ENCODE peak calls at places on chromosomes 7 and 10, in four cellular contexts. I, M, F and K are unnamed samples.
A peak's percentile ranks its signal among the peaks of the same experiment; 100 is the strongest.

GRCh38 chr10:71756441-71757191 is 16.7 kb downstream of the VSIR start:
- DNase-seq in I (no peak), M (no peak), F (no peak), K (no peak)

GRCh38 chr7:55309040-55309991 is 55.8 kb upstream of the LANCL2 start:
- DNase-seq in F (no peak), I (no peak), M (no peak), K (no peak)

GRCh38 chr7:129969881-129970446 is 17.2 kb upstream of the UBE2H start:
- DNase-seq in F (no peak), M (no peak), I (no peak), K (peak; percentile 4)

GRCh38 chr7:128728608-128729007 is 10.6 kb upstream of the CALU start:
- DNase-seq in M (no peak), F (no peak), I (no peak), K (no peak)

GRCh38 chr7:20201380-20201779 is 15.8 kb downstream of the MACC1 start:
- DNase-seq in I (no peak), M (no peak), F (no peak), K (no peak)

GRCh38 chr10:71296086-71296485 is 23.0 kb upstream of the SLC29A3 start:
- DNase-seq in F (no peak), I (no peak), M (no peak), K (no peak)

GRCh38 chr10:73289958-73290357 is 37.5 kb upstream of the MRPS16 start:
- DNase-seq in F (no peak), M (no peak), I (no peak), K (no peak)

GRCh38 chr10:124703778-124704427 is 40.3 kb downstream of the FAM53B start:
- DNase-seq in I (no peak), M (no peak), F (peak; percentile 60), K (no peak)

GRCh38 chr7:34849163-34849960 is 187.9 kb downstream of the DPY19L1 start:
- DNase-seq in F (no peak), I (no peak), M (no peak), K (no peak)

GRCh38 chr7:149815661-149816266 is 22.4 kb upstream of the ZNF862 start:
- DNase-seq in I (no peak), F (no peak), M (no peak), K (no peak)

GRCh38 chr10:3790272-3790671 is 5.3 kb upstream of the KLF6 start:
- DNase-seq in I (no peak), F (no peak), M (no peak), K (no peak)

GRCh38 chr7:131654668-131655326 is 98.4 kb upstream of the PODXL start:
- DNase-seq in F (peak; percentile 86), M (peak; percentile 92), I (peak; percentile 25), K (peak; percentile 74)

GRCh38 chr7:151435971-151436370 is 4.0 kb downstream of the CRYGN start:
- DNase-seq in F (no peak), I (no peak), M (no peak), K (no peak)

GRCh38 chr7:87059525-87060287 is at the start of gene ELAPOR2:
- DNase-seq in F (peak; percentile 65), I (peak; percentile 69), M (peak; percentile 98), K (peak; percentile 77)

GRCh38 chr10:117216611-117217195 is 19.4 kb downstream of the KCNK18 start:
- DNase-seq in M (peak; percentile 94), F (peak; percentile 27), I (peak; percentile 40), K (peak; percentile 69)

GRCh38 chr7:90209776-90210175 is 1.8 kb upstream of the STEAP2 start:
- DNase-seq in F (no peak), M (no peak), I (no peak), K (no peak)

GRCh38 chr10:42543840-42544372 is 94.5 kb downstream of the ZNF33B start:
- DNase-seq in F (no peak), I (no peak), M (no peak), K (no peak)

GRCh38 chr10:26839966-26840627 is 20.7 kb downstream of the ABI1 start:
- DNase-seq in F (no peak), M (no peak), I (no peak), K (no peak)

GRCh38 chr10:116274141-116274861 is 1.3 kb upstream of the GFRA1 start:
- DNase-seq in M (peak; percentile 74), I (no peak), F (no peak), K (no peak)

GRCh38 chr7:148718431-148718830 is 19.7 kb downstream of the CUL1 start:
- DNase-seq in M (no peak), F (no peak), I (no peak), K (no peak)

GRCh38 chr7:50226669-50227068 is 77.8 kb upstream of the IKZF1 start:
- DNase-seq in M (no peak), I (no peak), F (no peak), K (no peak)

GRCh38 chr7:46839651-46840050 is 742.3 kb downstream of the TNS3 start:
- DNase-seq in I (no peak), M (no peak), F (no peak), K (no peak)

GRCh38 chr10:112296908-112297331 is 13.7 kb downstream of the TECTB start:
- DNase-seq in M (peak; percentile 26), F (no peak), I (no peak), K (no peak)

GRCh38 chr10:80545258-80545881 is 7.7 kb downstream of the SH2D4B start:
- DNase-seq in I (no peak), F (no peak), M (no peak), K (no peak)

GRCh38 chr10:124285587-124286527 is 132.9 kb downstream of the OAT start:
- DNase-seq in F (peak; percentile 35), M (no peak), I (no peak), K (no peak)

GRCh38 chr7:32921896-32922295 is 30.3 kb upstream of the KBTBD2 start:
- DNase-seq in M (no peak), I (no peak), F (no peak), K (no peak)

GRCh38 chr7:25407932-25408480 is 179.7 kb upstream of the NPVF start:
- DNase-seq in F (no peak), M (no peak), I (no peak), K (no peak)

GRCh38 chr10:124125305-124126116 is 32.1 kb upstream of the CHST15 start:
- DNase-seq in M (no peak), F (no peak), I (peak; percentile 29), K (no peak)

GRCh38 chr10:114271779-114272167 is 32.7 kb downstream of the VWA2 start:
- DNase-seq in I (no peak), F (peak; percentile 77), M (no peak), K (peak; percentile 59)

GRCh38 chr7:945556-946255 is 8.8 kb downstream of the ADAP1 start:
- DNase-seq in I (peak; percentile 85), F (no peak), M (no peak), K (no peak)

GRCh38 chr10:5508786-5509185 is 9.4 kb upstream of the CALML5 start:
- DNase-seq in I (no peak), F (no peak), M (no peak), K (no peak)

GRCh38 chr10:132246296-132246695 is 59.5 kb downstream of the DPYSL4 start:
- DNase-seq in F (no peak), I (no peak), M (no peak), K (no peak)

GRCh38 chr7:12990440-12990839 is 303.0 kb downstream of the ARL4A start:
- DNase-seq in M (no peak), F (no peak), I (no peak), K (no peak)

GRCh38 chr10:59587756-59588140 is 121.9 kb downstream of the SLC16A9 start:
- DNase-seq in F (no peak), M (no peak), I (no peak), K (no peak)

GRCh38 chr7:138663741-138664710 is 37.1 kb downstream of the SVOPL start:
- DNase-seq in F (no peak), I (no peak), M (peak; percentile 42), K (no peak)

GRCh38 chr7:125119559-125120115 is 190.0 kb upstream of the POT1 start:
- DNase-seq in M (no peak), I (no peak), F (no peak), K (no peak)

GRCh38 chr10:32937824-32938482 is 20.1 kb downstream of the ITGB1 start:
- DNase-seq in F (no peak), I (no peak), M (no peak), K (no peak)

GRCh38 chr7:95511716-95512260 is 26.0 kb downstream of the ASB4 start:
- DNase-seq in F (peak; percentile 80), I (peak; percentile 54), M (peak; percentile 48), K (peak; percentile 1)

GRCh38 chr7:17462059-17462695 is 163.7 kb downstream of the AHR start:
- DNase-seq in M (no peak), F (no peak), I (no peak), K (no peak)